ENCODE peak calls at places on chromosomes 2 and 18, in eight cellular contexts. R is K562, E is GM12878, P is HepG2, B is upper lobe of left lung, S is transverse colon, A is suprapubic skin, J is H1. M is an unnamed sample.
A peak's percentile ranks its signal among the peaks of the same experiment; 100 is the strongest.

GRCh38 chr2:143083636-143084035 is 45.6 kb upstream of the ARHGAP15 start:
- DNase-seq in R (no peak), E (no peak), P (no peak), B (no peak), S (no peak), A (no peak), J (no peak), M (no peak)

GRCh38 chr2:205849136-205849535 is 166.8 kb downstream of the NRP2 start:
- DNase-seq in R (no peak), E (no peak), P (no peak), B (no peak), S (no peak), A (no peak), J (no peak), M (no peak)

GRCh38 chr2:240277807-240278522 is 137.5 kb upstream of the OTOS start:
- DNase-seq in R (no peak), E (no peak), P (no peak), B (no peak), S (no peak), A (no peak), J (no peak), M (no peak)

GRCh38 chr18:76442413-76443171 is 52.5 kb downstream of the ZNF516 start:
- DNase-seq in R (no peak), E (no peak), P (no peak), B (peak; percentile 81), S (no peak), A (no peak), J (no peak), M (no peak)

GRCh38 chr2:9831670-9832069 is 11.6 kb upstream of the TAF1B start:
- DNase-seq in R (no peak), E (no peak), P (no peak), B (no peak), S (no peak), A (no peak), J (no peak), M (no peak)

GRCh38 chr2:168495524-168495923 is 39.5 kb downstream of the CERS6 start:
- DNase-seq in R (no peak), E (peak; percentile 86), P (no peak), B (no peak), S (no peak), A (no peak), J (no peak), M (no peak)

GRCh38 chr2:119553687-119554344 is 9.6 kb downstream of the CFAP221 start:
- DNase-seq in R (no peak), E (no peak), P (peak; percentile 46), B (no peak), S (no peak), A (no peak), J (no peak), M (peak; percentile 35)

GRCh38 chr2:182650704-182651103 is 65.4 kb upstream of the DNAJC10 start:
- DNase-seq in R (no peak), E (no peak), P (peak; percentile 28), B (no peak), S (no peak), A (no peak), J (no peak), M (no peak)

GRCh38 chr2:18545384-18545783 is 15.1 kb downstream of the RDH14 start:
- DNase-seq in R (no peak), E (no peak), P (no peak), B (no peak), S (no peak), A (no peak), J (no peak), M (no peak)

GRCh38 chr2:67462741-67463496 is 65.8 kb downstream of the ETAA1 start:
- DNase-seq in R (no peak), E (no peak), P (no peak), B (no peak), S (no peak), A (no peak), J (no peak), M (no peak)

GRCh38 chr2:217289909-217290283 is 430.0 kb upstream of the TNP1 start:
- DNase-seq in R (no peak), E (no peak), P (peak; percentile 9), B (no peak), S (no peak), A (no peak), J (no peak), M (no peak)

GRCh38 chr2:30476636-30477035 is 29.6 kb downstream of the LCLAT1 start:
- DNase-seq in R (no peak), E (no peak), P (no peak), B (no peak), S (no peak), A (no peak), J (no peak), M (no peak)

GRCh38 chr2:42971947-42972736 is 179.8 kb upstream of the HAAO start:
- DNase-seq in R (no peak), E (peak; percentile 24), P (peak; percentile 93), B (no peak), S (no peak), A (no peak), J (no peak), M (no peak)

GRCh38 chr2:143259368-143259958 is 130.2 kb downstream of the ARHGAP15 start:
- DNase-seq in R (peak; percentile 19), E (peak; percentile 36), P (peak; percentile 63), B (no peak), S (peak; percentile 66), A (no peak), J (peak; percentile 61), M (peak; percentile 65)

GRCh38 chr2:105487142-105488069 is 88.6 kb upstream of the FHL2 start:
- DNase-seq in R (no peak), E (no peak), P (no peak), B (peak; percentile 56), S (no peak), A (no peak), J (no peak), M (no peak)

GRCh38 chr2:10277293-10278028 is 25.2 kb upstream of the HPCAL1 start:
- DNase-seq in R (no peak), E (no peak), P (no peak), B (no peak), S (no peak), A (no peak), J (no peak), M (no peak)

GRCh38 chr2:239169311-239170048 is 231.3 kb downstream of the HDAC4 start:
- DNase-seq in R (no peak), E (no peak), P (no peak), B (no peak), S (no peak), A (peak; percentile 71), J (no peak), M (no peak)

GRCh38 chr2:68837164-68837860 is 33.9 kb downstream of the BMP10 start:
- DNase-seq in R (peak; percentile 64), E (peak; percentile 13), P (peak; percentile 55), B (no peak), S (peak; percentile 78), A (no peak), J (peak; percentile 84), M (peak; percentile 82)

DNA sequence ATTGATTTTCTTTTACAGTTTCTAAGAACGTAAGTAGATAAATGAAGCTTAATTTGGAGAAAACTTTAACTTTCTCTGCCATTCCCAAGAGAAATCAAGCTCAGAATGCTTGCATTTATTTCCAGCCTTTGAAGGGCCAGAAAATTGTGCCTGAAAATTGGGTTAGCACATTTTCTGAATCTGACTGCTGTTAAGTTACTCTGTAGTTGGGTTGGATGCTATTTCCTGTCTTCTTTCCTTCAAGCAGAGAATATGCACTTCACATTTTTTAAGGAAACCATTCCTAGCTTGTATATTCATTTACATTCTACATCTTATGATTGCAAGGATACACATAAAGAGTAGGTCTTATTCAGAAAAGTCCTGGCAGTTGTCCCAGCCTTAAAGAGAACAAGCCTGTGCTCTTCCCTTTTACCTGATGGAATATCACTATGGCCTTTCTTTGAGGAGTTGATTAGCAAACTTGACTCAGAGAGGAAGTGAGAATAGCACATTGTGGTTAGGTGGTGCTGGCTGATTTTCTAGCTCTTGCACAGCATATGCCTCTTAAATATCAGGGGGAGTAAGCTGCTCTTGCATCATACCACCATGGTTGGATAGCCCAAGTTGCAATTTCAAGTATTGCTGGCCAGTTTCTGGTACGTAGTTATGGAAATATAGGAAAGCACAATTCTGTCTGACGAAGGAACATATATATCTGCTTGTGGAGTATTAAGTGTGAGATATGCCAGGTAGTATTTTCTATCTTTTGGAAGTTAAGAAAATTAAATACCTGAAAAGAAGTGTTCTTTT is 133.7 kb downstream of the COMMD1 start:
- DNase-seq in R (no peak), E (peak; percentile 98), P (no peak), B (no peak), S (no peak), A (no peak), J (no peak), M (no peak)
- TF ChIP-seq POLR2AphosphoS5 in R (no peak), E (no peak), P (no peak), B (no peak), S (no peak), A (no peak), J (no peak), M (no peak)

DNA sequence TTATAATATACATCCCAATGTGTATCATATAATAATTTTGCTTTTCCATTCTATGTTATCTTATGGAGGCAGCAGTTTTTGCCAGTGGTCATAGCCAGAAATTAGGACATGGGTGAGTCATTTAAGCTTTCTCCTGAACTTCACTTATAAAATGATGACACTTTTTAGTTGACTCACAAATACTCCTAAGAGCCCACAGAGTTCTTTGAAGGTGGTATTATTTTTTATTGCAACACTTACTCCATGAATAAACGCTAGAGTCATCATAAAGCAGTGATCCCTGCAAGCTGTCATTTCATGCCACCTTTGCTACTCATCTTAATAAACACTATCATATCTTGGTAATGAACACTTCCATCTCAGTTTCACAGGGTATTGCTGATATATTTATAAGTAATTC is 69.9 kb upstream of the MAPRE2 start:
- DNase-seq in R (no peak), E (no peak), P (no peak), B (no peak), S (no peak), A (no peak), J (no peak), M (no peak)
- TF ChIP-seq EP300 in R (no peak), E (no peak), P (no peak), B (no peak), S (no peak), A (no peak), J (no peak), M (no peak)

DNA sequence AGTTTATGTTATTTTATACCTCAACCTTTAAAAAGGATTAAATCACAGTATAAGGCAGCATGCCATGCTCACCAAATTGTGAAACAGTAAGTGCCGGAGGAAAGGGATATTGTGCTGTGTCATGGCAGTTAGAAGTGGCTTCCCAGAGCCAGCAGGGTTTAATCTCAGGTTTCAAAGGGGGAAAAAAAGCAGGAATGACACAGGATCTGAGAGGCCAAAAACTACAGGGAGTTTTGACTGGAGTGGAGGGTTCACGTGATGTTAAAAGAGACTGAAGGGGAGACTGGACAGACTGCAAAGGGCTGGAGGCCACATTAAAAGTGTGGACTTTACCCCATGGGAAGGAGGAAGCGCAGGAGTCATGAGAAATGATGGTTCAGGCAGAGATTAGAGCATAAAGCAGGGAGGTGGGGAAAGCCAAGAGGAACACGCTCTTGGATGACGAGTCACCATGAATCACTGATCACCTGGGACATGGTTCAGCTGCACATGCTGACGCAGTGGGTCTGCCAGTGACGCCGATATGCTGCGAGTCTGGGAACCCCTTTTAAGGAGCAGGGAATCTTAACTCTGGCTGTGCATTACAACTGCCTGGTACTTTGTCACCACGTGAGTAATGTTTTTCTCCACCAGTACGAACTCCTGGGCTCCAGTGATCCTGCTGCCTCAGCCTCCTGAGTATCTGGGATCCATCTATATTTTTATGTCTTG is 6.1 kb downstream of the CHMP1B start:
- DNase-seq in R (peak; percentile 44), E (no peak), P (peak; percentile 95), B (no peak), S (peak; percentile 83), A (no peak), J (no peak), M (peak; percentile 56)
- TF ChIP-seq POLR2AphosphoS5 in R (no peak), E (no peak), P (peak; percentile 38), B (peak; percentile 53), S (peak; percentile 83), A (no peak), J (no peak), M (peak; percentile 80)

GRCh38 chr2:24822049-24822706 is 29.0 kb downstream of the CENPO start:
- DNase-seq in R (no peak), E (no peak), P (no peak), B (no peak), S (no peak), A (peak; percentile 12), J (no peak), M (peak; percentile 10)
- TF ChIP-seq EP300 in R (no peak), E (no peak), P (no peak), B (no peak), S (no peak), A (no peak), J (no peak), M (no peak)